ENCODE peak calls at places on chromosomes 3 and 15, in six cellular contexts. C is neuronal stem cell, N is IMR-90, E is mesendoderm, K is mesenchymal stem cell, B is H1. O is an unnamed sample.
A peak's percentile ranks its signal among the peaks of the same experiment; 100 is the strongest.

GRCh38 chr3:51706788-51707731 is at the start of gene GRM2:
- DNase-seq in N (peak; percentile 83), C (peak; percentile 89), K (peak; percentile 87), E (peak; percentile 95), B (peak; percentile 90), O (peak; percentile 80)

GRCh38 chr3:52422669-52423068 is 22.2 kb downstream of the SEMA3G start:
- DNase-seq in B (no peak), N (no peak), E (no peak), C (no peak), K (no peak), O (no peak)

GRCh38 chr3:139764936-139765335 is 87.2 kb upstream of the NMNAT3 start:
- DNase-seq in E (no peak), B (no peak), C (no peak), N (peak; percentile 66), K (peak; percentile 85), O (no peak)

GRCh38 chr3:195065864-195066185 is 205.1 kb downstream of the XXYLT1 start:
- DNase-seq in E (no peak), C (no peak), N (no peak), B (no peak), K (no peak), O (no peak)

GRCh38 chr3:50654196-50654595 is 20.5 kb upstream of the DOCK3 start:
- DNase-seq in K (no peak), C (no peak), B (no peak), N (no peak), E (no peak), O (no peak)

GRCh38 chr15:51623386-51623938 is 891 bp upstream of the DMXL2 start:
- DNase-seq in E (peak; percentile 4), N (no peak), C (no peak), K (no peak), B (no peak), O (peak; percentile 23)

GRCh38 chr15:81188354-81188753 is 8.3 kb upstream of the IL16 start:
- DNase-seq in N (no peak), B (no peak), C (no peak), E (no peak), K (no peak), O (no peak)

GRCh38 chr3:63910873-63911272 is 1.3 kb downstream of the SCAANT1 start:
- DNase-seq in K (no peak), B (no peak), E (no peak), C (no peak), N (peak; percentile 59), O (no peak)

GRCh38 chr15:81293728-81294500 is 30.0 kb downstream of the STARD5 start:
- DNase-seq in B (no peak), C (no peak), K (no peak), N (no peak), E (no peak), O (no peak)

GRCh38 chr3:14278799-14279705 is 100.4 kb downstream of the LSM3 start:
- DNase-seq in B (peak; percentile 59), C (no peak), K (peak; percentile 29), E (peak; percentile 92), N (no peak), O (no peak)

GRCh38 chr3:38454179-38454883 is 641 bp downstream of the ACVR2B start:
- DNase-seq in B (peak; percentile 67), C (peak; percentile 40), N (peak; percentile 13), E (peak; percentile 35), K (peak; percentile 26), O (peak; percentile 54)

GRCh38 chr3:131053021-131053420 is 26.3 kb downstream of the NEK11 start:
- DNase-seq in E (no peak), N (peak; percentile 1), C (no peak), K (peak; percentile 22), B (no peak), O (no peak)

GRCh38 chr15:77455696-77456293 is 35.1 kb downstream of the HMG20A start:
- DNase-seq in C (no peak), B (no peak), K (peak; percentile 90), E (no peak), N (peak; percentile 87), O (peak; percentile 10)
- H3K4me3 ChIP-seq in C (no peak overlapping the region), B (no peak overlapping the region), K (peak overlapping the region; percentile 36), E (no peak overlapping the region), N (no peak overlapping the region), O (no peak overlapping the region)

GRCh38 chr3:32457971-32458471 is 44.6 kb downstream of the CMTM6 start:
- DNase-seq in E (peak; percentile 40), K (no peak), C (no peak), B (peak; percentile 42), N (no peak), O (no peak)
- H3K23ac ChIP-seq in E (no peak overlapping the region), K (no peak overlapping the region), C (no peak overlapping the region), B (no peak overlapping the region), N (no peak overlapping the region), O (no peak overlapping the region)

GRCh38 chr3:197519801-197520211 is 36.0 kb downstream of the BDH1 start:
- DNase-seq in B (no peak), K (no peak), E (peak; percentile 60), N (no peak), C (no peak), O (no peak)
- H2BK5ac ChIP-seq in B (no peak overlapping the region), K (peak overlapping the region; percentile 99), E (no peak overlapping the region), N (no peak overlapping the region), C (peak overlapping the region; percentile 1), O (no peak overlapping the region)

GRCh38 chr3:150721285-150722130 is 17.8 kb upstream of the ERICH6 start:
- DNase-seq in C (peak; percentile 55), K (peak; percentile 72), N (peak; percentile 70), E (peak; percentile 77), B (no peak), O (no peak)
- H3K4me3 ChIP-seq in C (no peak overlapping the region), K (peak overlapping the region; percentile 22), N (no peak overlapping the region), E (no peak overlapping the region), B (no peak overlapping the region), O (no peak overlapping the region)

GRCh38 chr3:56773588-56774330 is 28.0 kb downstream of the ARHGEF3 start:
- DNase-seq in N (no peak), B (no peak), E (no peak), C (no peak), K (no peak), O (no peak)

GRCh38 chr3:56776551-56776950 is 25.2 kb downstream of the ARHGEF3 start:
- DNase-seq in K (no peak), E (no peak), C (no peak), N (no peak), B (no peak), O (no peak)

GRCh38 chr3:56772926-56773587 is 28.7 kb downstream of the ARHGEF3 start:
- DNase-seq in B (no peak), N (no peak), E (no peak), C (no peak), K (no peak), O (no peak)

GRCh38 chr3:56775931-56776461 is 25.8 kb downstream of the ARHGEF3 start:
- DNase-seq in N (peak; percentile 25), K (peak; percentile 50), B (no peak), E (no peak), C (no peak), O (no peak)

GRCh38 chr3:56775356-56775914 is 26.3 kb downstream of the ARHGEF3 start:
- DNase-seq in C (no peak), K (no peak), N (no peak), B (no peak), E (no peak), O (no peak)
- H3K23ac ChIP-seq in C (no peak overlapping the region), K (no peak overlapping the region), N (no peak overlapping the region), B (no peak overlapping the region), E (no peak overlapping the region), O (no peak overlapping the region)

GRCh38 chr15:92646216-92646615 is 9.4 kb downstream of the FAM174B start:
- DNase-seq in B (no peak), N (no peak), E (no peak), K (no peak), C (no peak), O (no peak)
- H2BK5ac ChIP-seq in B (peak overlapping the region; percentile 99), N (no peak overlapping the region), E (peak overlapping the region; percentile 100), K (no peak overlapping the region), C (no peak overlapping the region), O (no peak overlapping the region)